ENCODE peak calls at places on chromosomes 5 and 9, in nine cellular contexts. D is progenitor cell of endocrine pancreas; Y is aorta; X is mesothelial cell of epicardium; B is activated naive CD8-positive, alpha-beta T cell treated with anti-CD3 and anti-CD28 coated beads, Interleukin-2, amount 50 U/mL, for 16 hours; N is HEK293T; E is Peyer's patch; M is hypothalamus; I is kidney. V is an unnamed sample.

GRCh38 chr5:30572279-30572678 is 621.2 kb upstream of the CDH6 start:
- DNase-seq in Y (no peak), E (no peak), X (no peak), M (no peak), N (no peak), D (no peak), I (no peak), B (no peak), V (peak; percentile 1)

GRCh38 chr5:51416149-51416548 is 32.9 kb downstream of the ISL1 start:
- DNase-seq in E (no peak), D (no peak), X (no peak), B (no peak), M (no peak), N (no peak), I (no peak), Y (no peak), V (no peak)

GRCh38 chr9:18208166-18209059 is 265.5 kb upstream of the ADAMTSL1 start:
- DNase-seq in E (peak; percentile 71), N (peak; percentile 55), B (no peak), X (peak; percentile 65), D (peak; percentile 44), M (no peak), Y (no peak), I (peak; percentile 58), V (no peak)

GRCh38 chr9:38362912-38363588 is 29.5 kb upstream of the ALDH1B1 start:
- DNase-seq in X (no peak), Y (no peak), D (no peak), B (no peak), I (no peak), N (peak; percentile 61), M (no peak), E (peak; percentile 48), V (peak; percentile 60)

GRCh38 chr5:143499480-143500114 is 96.1 kb upstream of the NR3C1 start:
- DNase-seq in E (no peak), Y (no peak), N (no peak), X (no peak), B (no peak), M (no peak), D (no peak), I (no peak), V (no peak)

GRCh38 chr5:111743521-111743920 is 13.5 kb downstream of the NREP start:
- DNase-seq in N (no peak), Y (no peak), X (no peak), B (no peak), I (no peak), D (no peak), E (no peak), M (no peak), V (no peak)

GRCh38 chr5:102958481-102959011 is 161.4 kb downstream of the GIN1 start:
- DNase-seq in I (no peak), Y (no peak), X (no peak), D (no peak), M (no peak), E (no peak), N (no peak), B (no peak), V (no peak)

GRCh38 chr5:72515211-72515610 is 8.0 kb upstream of the ZNF366 start:
- DNase-seq in E (no peak), B (no peak), Y (no peak), D (no peak), I (no peak), X (no peak), N (no peak), M (no peak), V (no peak)

GRCh38 chr9:86134361-86134760 is 35.0 kb upstream of the GOLM1 start:
- DNase-seq in Y (no peak), I (no peak), N (no peak), E (no peak), M (no peak), D (no peak), X (no peak), B (no peak), V (no peak)